ENCODE peak calls at places on chromosome 9, in four cellular contexts. One of them, this sample, is unnamed.

GRCh38 chr9:120433701-120434100 is 146.3 kb downstream of the CDK5RAP2 start:
- DNase-seq in K562: no peak
- DNase-seq in GM12878: no peak
- DNase-seq in endothelial cell of umbilical vein: no peak
- DNase-seq in this sample: peak; percentile 82

GRCh38 chr9:123081824-123082223 is 48.4 kb downstream of the GPR21 start:
- DNase-seq in K562: peak; percentile 32
- DNase-seq in GM12878: peak; percentile 13
- DNase-seq in endothelial cell of umbilical vein: peak; percentile 76
- DNase-seq in this sample: peak; percentile 55

GRCh38 chr9:17117372-17117771 is 17.5 kb upstream of the CNTLN start:
- DNase-seq in K562: no peak
- DNase-seq in GM12878: no peak
- DNase-seq in endothelial cell of umbilical vein: no peak
- DNase-seq in this sample: no peak

GRCh38 chr9:99105152-99106043 is 485 bp downstream of the TGFBR1 start:
- DNase-seq in K562: peak; percentile 81
- DNase-seq in GM12878: no peak
- DNase-seq in endothelial cell of umbilical vein: peak; percentile 68
- DNase-seq in this sample: peak; percentile 73

GRCh38 chr9:97307500-97308163 is at the start of gene CCDC180:
- DNase-seq in K562: no peak
- DNase-seq in GM12878: no peak
- DNase-seq in endothelial cell of umbilical vein: peak; percentile 4
- DNase-seq in this sample: no peak

GRCh38 chr9:93290495-93291434 is 106.8 kb downstream of the WNK2 start:
- DNase-seq in K562: no peak
- DNase-seq in GM12878: no peak
- DNase-seq in endothelial cell of umbilical vein: no peak
- DNase-seq in this sample: no peak

GRCh38 chr9:107644774-107645463 is 155.3 kb upstream of the KLF4 start:
- DNase-seq in K562: no peak
- DNase-seq in GM12878: no peak
- DNase-seq in endothelial cell of umbilical vein: peak; percentile 86
- DNase-seq in this sample: no peak

GRCh38 chr9:117334101-117334500 is 80.8 kb downstream of the ASTN2 start:
- DNase-seq in K562: no peak
- DNase-seq in GM12878: no peak
- DNase-seq in endothelial cell of umbilical vein: no peak
- DNase-seq in this sample: no peak

GRCh38 chr9:82922686-82923085 is 140.3 kb downstream of the RASEF start:
- DNase-seq in K562: no peak
- DNase-seq in GM12878: no peak
- DNase-seq in endothelial cell of umbilical vein: no peak
- DNase-seq in this sample: no peak

GRCh38 chr9:114196117-114196516 is 40.8 kb downstream of the COL27A1 start:
- DNase-seq in K562: no peak
- DNase-seq in GM12878: no peak
- DNase-seq in endothelial cell of umbilical vein: no peak
- DNase-seq in this sample: no peak

GRCh38 chr9:73125651-73126050 is 26.0 kb upstream of the ANXA1 start:
- DNase-seq in K562: no peak
- DNase-seq in GM12878: no peak
- DNase-seq in endothelial cell of umbilical vein: no peak
- DNase-seq in this sample: peak; percentile 70

GRCh38 chr9:136095028-136095494 is at the start of gene NACC2:
- DNase-seq in K562: peak; percentile 82
- DNase-seq in GM12878: no peak
- DNase-seq in endothelial cell of umbilical vein: peak; percentile 38
- DNase-seq in this sample: peak; percentile 52

GRCh38 chr9:105421154-105421553 is 26.7 kb upstream of the FSD1L start:
- DNase-seq in K562: no peak
- DNase-seq in GM12878: no peak
- DNase-seq in endothelial cell of umbilical vein: no peak
- DNase-seq in this sample: peak; percentile 28

GRCh38 chr9:98709968-98710965 is 1.5 kb upstream of the GABBR2 start:
- DNase-seq in K562: no peak
- DNase-seq in GM12878: no peak
- DNase-seq in endothelial cell of umbilical vein: peak; percentile 34
- DNase-seq in this sample: peak; percentile 73

GRCh38 chr9:36903541-36904435 is 130.3 kb downstream of the PAX5 start:
- DNase-seq in K562: peak; percentile 27
- DNase-seq in GM12878: peak; percentile 48
- DNase-seq in endothelial cell of umbilical vein: peak; percentile 80
- DNase-seq in this sample: peak; percentile 52

GRCh38 chr9:37994639-37995347 is 74.2 kb downstream of the SHB start:
- DNase-seq in K562: no peak
- DNase-seq in GM12878: peak; percentile 66
- DNase-seq in endothelial cell of umbilical vein: peak; percentile 27
- DNase-seq in this sample: peak; percentile 88

GRCh38 chr9:136255166-136255538 is 9.5 kb upstream of the QSOX2 start:
- DNase-seq in K562: peak; percentile 56
- DNase-seq in GM12878: no peak
- DNase-seq in endothelial cell of umbilical vein: no peak
- DNase-seq in this sample: peak; percentile 48

GRCh38 chr9:93306081-93306480 is 122.1 kb downstream of the WNK2 start:
- DNase-seq in K562: no peak
- DNase-seq in GM12878: no peak
- DNase-seq in endothelial cell of umbilical vein: no peak
- DNase-seq in this sample: no peak

GRCh38 chr9:133606722-133607053 is 2.5 kb downstream of the FAM163B start:
- DNase-seq in K562: no peak
- DNase-seq in GM12878: no peak
- DNase-seq in endothelial cell of umbilical vein: no peak
- DNase-seq in this sample: no peak

GRCh38 chr9:69421908-69422801 is 97.1 kb downstream of the ENTREP1 start:
- DNase-seq in K562: peak; percentile 70
- DNase-seq in GM12878: no peak
- DNase-seq in endothelial cell of umbilical vein: peak; percentile 66
- DNase-seq in this sample: peak; percentile 59

GRCh38 chr9:35651964-35652828 is 1.5 kb upstream of the SIT1 start:
- DNase-seq in K562: no peak
- DNase-seq in GM12878: no peak
- DNase-seq in endothelial cell of umbilical vein: no peak
- DNase-seq in this sample: peak; percentile 72

GRCh38 chr9:34985311-34985899 is 4.1 kb upstream of the DNAJB5 start:
- DNase-seq in K562: peak; percentile 34
- DNase-seq in GM12878: no peak
- DNase-seq in endothelial cell of umbilical vein: peak; percentile 72
- DNase-seq in this sample: peak; percentile 63

GRCh38 chr9:37364751-37365360 is 57.6 kb upstream of the GRHPR start:
- DNase-seq in K562: no peak
- DNase-seq in GM12878: no peak
- DNase-seq in endothelial cell of umbilical vein: peak; percentile 10
- DNase-seq in this sample: no peak

GRCh38 chr9:113963017-113963620 is 87.0 kb downstream of the ZNF618 start:
- DNase-seq in K562: peak; percentile 61
- DNase-seq in GM12878: no peak
- DNase-seq in endothelial cell of umbilical vein: peak; percentile 64
- DNase-seq in this sample: peak; percentile 49

GRCh38 chr9:76688471-76689238 is 75.6 kb upstream of the PCA3 start:
- DNase-seq in K562: no peak
- DNase-seq in GM12878: no peak
- DNase-seq in endothelial cell of umbilical vein: no peak
- DNase-seq in this sample: no peak

GRCh38 chr9:89000281-89000875 is 9.1 kb downstream of the S1PR3 start:
- DNase-seq in K562: no peak
- DNase-seq in GM12878: no peak
- DNase-seq in endothelial cell of umbilical vein: no peak
- DNase-seq in this sample: no peak

GRCh38 chr9:93259490-93260289 is 75.8 kb downstream of the WNK2 start:
- DNase-seq in K562: no peak
- DNase-seq in GM12878: no peak
- DNase-seq in endothelial cell of umbilical vein: no peak
- DNase-seq in this sample: no peak

GRCh38 chr9:115923903-115924668 is 229.5 kb upstream of the PAPPA start:
- DNase-seq in K562: no peak
- DNase-seq in GM12878: no peak
- DNase-seq in endothelial cell of umbilical vein: no peak
- DNase-seq in this sample: peak; percentile 99

GRCh38 chr9:34611811-34612787 is at the start of gene RPP25L:
- DNase-seq in K562: peak; percentile 90
- DNase-seq in GM12878: no peak
- DNase-seq in endothelial cell of umbilical vein: peak; percentile 83
- DNase-seq in this sample: peak; percentile 78

GRCh38 chr9:120608421-120608820 is 28.5 kb upstream of the CDK5RAP2 start:
- DNase-seq in K562: no peak
- DNase-seq in GM12878: no peak
- DNase-seq in endothelial cell of umbilical vein: no peak
- DNase-seq in this sample: peak; percentile 60

GRCh38 chr9:18384066-18384465 is 89.9 kb upstream of the ADAMTSL1 start:
- DNase-seq in K562: no peak
- DNase-seq in GM12878: no peak
- DNase-seq in endothelial cell of umbilical vein: peak; percentile 48
- DNase-seq in this sample: peak; percentile 13
- TF ChIP-seq FOS in K562: no peak
- TF ChIP-seq FOS in GM12878: no peak
- TF ChIP-seq FOS in endothelial cell of umbilical vein: no peak
- TF ChIP-seq FOS in this sample: no peak

GRCh38 chr9:6716766-6717165 is 41.0 kb upstream of the KDM4C start:
- DNase-seq in K562: no peak
- DNase-seq in GM12878: no peak
- DNase-seq in endothelial cell of umbilical vein: no peak
- DNase-seq in this sample: no peak
- TF ChIP-seq FOS in K562: no peak
- TF ChIP-seq FOS in GM12878: no peak
- TF ChIP-seq FOS in endothelial cell of umbilical vein: no peak
- TF ChIP-seq FOS in this sample: no peak

GRCh38 chr9:33211695-33212393 is 28.1 kb upstream of the SPINK4 start:
- DNase-seq in K562: no peak
- DNase-seq in GM12878: no peak
- DNase-seq in endothelial cell of umbilical vein: no peak
- DNase-seq in this sample: peak; percentile 38

GRCh38 chr9:33210006-33210715 is 29.8 kb upstream of the SPINK4 start:
- DNase-seq in K562: no peak
- DNase-seq in GM12878: no peak
- DNase-seq in endothelial cell of umbilical vein: no peak
- DNase-seq in this sample: no peak

GRCh38 chr9:33209394-33209793 is 30.6 kb upstream of the SPINK4 start:
- DNase-seq in K562: no peak
- DNase-seq in GM12878: no peak
- DNase-seq in endothelial cell of umbilical vein: no peak
- DNase-seq in this sample: no peak
- TF ChIP-seq FOS in K562: no peak
- TF ChIP-seq FOS in GM12878: no peak
- TF ChIP-seq FOS in endothelial cell of umbilical vein: no peak
- TF ChIP-seq FOS in this sample: no peak

GRCh38 chr9:33447404-33448158 is at the start of gene AQP3:
- DNase-seq in K562: peak; percentile 81
- DNase-seq in GM12878: no peak
- DNase-seq in endothelial cell of umbilical vein: peak; percentile 51
- DNase-seq in this sample: no peak
- TF ChIP-seq FOS in K562: no peak
- TF ChIP-seq FOS in GM12878: no peak
- TF ChIP-seq FOS in endothelial cell of umbilical vein: no peak
- TF ChIP-seq FOS in this sample: no peak

GRCh38 chr9:5951686-5952211 is 61.1 kb downstream of the MLANA start:
- DNase-seq in K562: no peak
- DNase-seq in GM12878: no peak
- DNase-seq in endothelial cell of umbilical vein: no peak
- DNase-seq in this sample: peak; percentile 83

GRCh38 chr9:5949103-5949699 is 58.5 kb downstream of the MLANA start:
- DNase-seq in K562: no peak
- DNase-seq in GM12878: peak; percentile 15
- DNase-seq in endothelial cell of umbilical vein: no peak
- DNase-seq in this sample: peak; percentile 10

GRCh38 chr9:5945112-5945511 is 54.4 kb downstream of the MLANA start:
- DNase-seq in K562: no peak
- DNase-seq in GM12878: no peak
- DNase-seq in endothelial cell of umbilical vein: no peak
- DNase-seq in this sample: no peak

GRCh38 chr9:5947912-5948311 is 57.2 kb downstream of the MLANA start:
- DNase-seq in K562: peak; percentile 14
- DNase-seq in GM12878: peak; percentile 13
- DNase-seq in endothelial cell of umbilical vein: no peak
- DNase-seq in this sample: no peak
- TF ChIP-seq FOS in K562: no peak
- TF ChIP-seq FOS in GM12878: no peak
- TF ChIP-seq FOS in endothelial cell of umbilical vein: no peak
- TF ChIP-seq FOS in this sample: no peak

GRCh38 chr9:137447722-137448568 is 6.8 kb upstream of the ENTPD8 start:
- DNase-seq in K562: no peak
- DNase-seq in GM12878: no peak
- DNase-seq in endothelial cell of umbilical vein: no peak
- DNase-seq in this sample: no peak

GRCh38 chr9:137444106-137444790 is 3.1 kb upstream of the ENTPD8 start:
- DNase-seq in K562: no peak
- DNase-seq in GM12878: no peak
- DNase-seq in endothelial cell of umbilical vein: no peak
- DNase-seq in this sample: no peak

GRCh38 chr9:137445275-137445807 is 4.2 kb upstream of the ENTPD8 start:
- DNase-seq in K562: peak; percentile 77
- DNase-seq in GM12878: peak; percentile 40
- DNase-seq in endothelial cell of umbilical vein: peak; percentile 78
- DNase-seq in this sample: peak; percentile 76

GRCh38 chr9:137446851-137447471 is 5.8 kb upstream of the ENTPD8 start:
- DNase-seq in K562: no peak
- DNase-seq in GM12878: no peak
- DNase-seq in endothelial cell of umbilical vein: no peak
- DNase-seq in this sample: no peak

GRCh38 chr9:137445930-137446431 is 4.8 kb upstream of the ENTPD8 start:
- DNase-seq in K562: no peak
- DNase-seq in GM12878: no peak
- DNase-seq in endothelial cell of umbilical vein: no peak
- DNase-seq in this sample: no peak
- TF ChIP-seq FOS in K562: no peak
- TF ChIP-seq FOS in GM12878: no peak
- TF ChIP-seq FOS in endothelial cell of umbilical vein: no peak
- TF ChIP-seq FOS in this sample: no peak

GRCh38 chr9:70602364-70603019 is 188.0 kb upstream of the KLF9 start:
- DNase-seq in K562: peak; percentile 55
- DNase-seq in GM12878: peak; percentile 34
- DNase-seq in endothelial cell of umbilical vein: peak; percentile 87
- DNase-seq in this sample: peak; percentile 91
- TF ChIP-seq FOS in K562: no peak
- TF ChIP-seq FOS in GM12878: no peak
- TF ChIP-seq FOS in endothelial cell of umbilical vein: no peak
- TF ChIP-seq FOS in this sample: no peak

DNA sequence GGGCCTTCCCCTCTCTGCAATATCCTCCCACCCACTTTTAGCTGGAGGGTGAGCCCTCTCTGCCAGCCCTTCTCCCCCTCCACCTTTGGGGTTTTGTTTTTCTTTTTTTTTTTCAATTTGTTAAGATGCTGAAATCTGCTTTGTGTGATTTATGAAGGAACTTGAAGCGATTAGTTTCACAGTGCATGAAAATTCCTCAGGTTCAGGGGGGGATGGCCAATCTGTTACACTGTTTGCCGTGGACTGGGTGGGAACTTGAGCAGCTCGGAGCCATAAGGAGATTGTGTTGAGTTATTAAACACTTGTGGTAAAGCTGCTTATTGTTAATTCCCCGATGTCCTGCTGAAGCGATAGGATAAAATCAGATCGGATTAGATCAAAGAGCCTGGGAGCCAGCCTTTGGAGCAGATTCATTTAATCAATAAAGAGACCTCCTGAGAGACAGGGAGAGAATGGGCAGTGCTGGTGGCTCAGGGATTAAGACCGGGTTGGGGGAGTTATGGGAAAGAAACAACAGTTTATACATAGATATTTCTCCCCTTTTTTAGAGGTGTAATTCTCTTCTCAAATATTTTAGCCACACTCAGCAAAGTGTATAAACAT is 105.9 kb upstream of the SPATA31D4 start:
- DNase-seq in K562: no peak
- DNase-seq in GM12878: no peak
- DNase-seq in endothelial cell of umbilical vein: no peak
- DNase-seq in this sample: no peak
- TF ChIP-seq FOS in K562: no peak
- TF ChIP-seq FOS in GM12878: no peak
- TF ChIP-seq FOS in endothelial cell of umbilical vein: no peak
- TF ChIP-seq FOS in this sample: no peak

This sample was measured in IMR-90.